ENCODE peak calls at places on chromosome 22, in eight cellular contexts. T is stimulated activated CD4-positive, alpha-beta T cell treated with anti-CD3 and anti-CD28 coated beads, Interleukin-4, amount 100 ng/mL, for 4 hours; K is activated CD4-positive, CD25-positive, alpha-beta regulatory T cell treated with anti-CD3 and anti-CD28 coated beads, Interleukin-2, amount 50 U/mL, for 72 hours; J is NCI-H510A treated with DMSO at 0.1 percent for 48 hours; Y is activated T-cell treated with anti-CD3 and anti-CD28 coated beads for 1 hour; V is GM23248; C is SJSA1; X is neural progenitor cell. P is an unnamed sample.

GRCh38 chr22:42367980-42368378 is 64.2 kb downstream of the NFAM1 start:
- DNase-seq in T (no peak), K (no peak), J (no peak), Y (no peak), V (peak), C (no peak), X (no peak), P (no peak)

GRCh38 chr22:39959640-39960447 is at the start of gene TMA7B:
- DNase-seq in T (peak), K (peak), J (peak), Y (peak), V (peak), C (peak), X (peak), P (no peak)

GRCh38 chr22:35761037-35761436 is 43.4 kb downstream of the APOL5 start:
- DNase-seq in T (no peak), K (no peak), J (no peak), Y (no peak), V (peak), C (no peak), X (no peak), P (no peak)

GRCh38 chr22:48434868-48435250 is 1392.8 kb downstream of the BRD1 start:
- DNase-seq in T (no peak), K (no peak), J (no peak), Y (no peak), V (no peak), C (no peak), X (no peak), P (peak)

GRCh38 chr22:22520020-22520656 is at the start of gene ZNF280A:
- DNase-seq in T (no peak), K (no peak), J (peak), Y (no peak), V (peak), C (peak), X (peak), P (no peak)

GRCh38 chr22:49156662-49157285 is 670.9 kb downstream of the BRD1 start:
- DNase-seq in T (no peak), K (no peak), J (peak), Y (no peak), V (no peak), C (no peak), X (no peak), P (no peak)

GRCh38 chr22:44103735-44104134 is 77.0 kb upstream of the PARVG start:
- DNase-seq in T (no peak), K (no peak), J (no peak), Y (no peak), V (no peak), C (no peak), X (no peak), P (no peak)

GRCh38 chr22:46593211-46593676 is 26.9 kb upstream of the GRAMD4 start:
- DNase-seq in T (no peak), K (no peak), J (no peak), Y (no peak), V (no peak), C (no peak), X (peak), P (peak)

GRCh38 chr22:25327018-25327755 is 107.7 kb downstream of the CRYBB2 start:
- DNase-seq in T (no peak), K (no peak), J (no peak), Y (no peak), V (no peak), C (no peak), X (no peak), P (no peak)